ENCODE peak calls at places on chromosomes 3 and 15, in ten cellular contexts. C is activated gamma-delta T cell; F is B cell; Q is T-helper 17 cell; Z is activated T-helper 1 cell treated with anti-CD3 and anti-CD28 coated beads, Interleukin-2, amount 50 U/mL, for 16 hours; V is NCI-H2171 treated with DMSO at 0.1 percent for 48 hours; X is lower lobe of right lung; A is activated CD4-positive, CD25-positive, alpha-beta regulatory T cell; L is GM23248; R is activated CD8-positive, alpha-beta memory T cell treated with anti-CD3 and anti-CD28 coated beads, Interleukin-2, amount 50 U/mL, for 4 hours. U is an unnamed sample.

GRCh38 chr15:60937278-60937677 is 291.8 kb downstream of the RORA start:
- DNase-seq in X (no peak), C (no peak), Z (no peak), F (no peak), V (no peak), A (no peak), R (no peak), Q (no peak), L (no peak), U (no peak)

GRCh38 chr3:123085293-123085949 is 18.6 kb downstream of the PDIA5 start:
- DNase-seq in Q (no peak), V (no peak), R (no peak), Z (no peak), F (no peak), C (no peak), A (no peak), L (no peak), X (no peak), U (peak)

GRCh38 chr3:124467980-124468902 is 262.0 kb upstream of the UMPS start:
- DNase-seq in V (peak), F (no peak), Q (no peak), Z (no peak), X (no peak), L (peak), C (no peak), A (no peak), R (no peak), U (peak)

GRCh38 chr3:51985063-51985462 is 1.7 kb downstream of the ACY1 start:
- DNase-seq in R (no peak), L (no peak), F (no peak), Z (no peak), X (no peak), A (no peak), Q (no peak), C (no peak), V (no peak), U (no peak)

GRCh38 chr15:41777421-41777973 is 3.2 kb downstream of the MAPKBP1 start:
- DNase-seq in Q (no peak), C (no peak), A (no peak), V (no peak), F (no peak), Z (no peak), X (no peak), R (no peak), L (peak), U (no peak)

GRCh38 chr3:171129827-171130226 is 103.3 kb upstream of the SLC2A2 start:
- DNase-seq in V (no peak), F (no peak), A (no peak), Z (no peak), C (no peak), R (no peak), L (peak), X (no peak), Q (no peak), U (no peak)

GRCh38 chr15:52103217-52104207 is 9.1 kb downstream of the BCL2L10 start:
- DNase-seq in Q (no peak), V (no peak), Z (no peak), C (no peak), F (no peak), R (no peak), L (peak), X (no peak), A (no peak), U (no peak)

GRCh38 chr3:122082357-122082756 is 27.2 kb downstream of the CD86 start:
- DNase-seq in F (no peak), A (no peak), X (no peak), Z (no peak), Q (no peak), R (no peak), L (no peak), V (no peak), C (no peak), U (no peak)

GRCh38 chr3:186277268-186277909 is 84.6 kb downstream of the DGKG start:
- DNase-seq in X (no peak), L (peak), C (no peak), R (no peak), Q (no peak), V (peak), A (no peak), F (no peak), Z (no peak), U (no peak)

GRCh38 chr3:47512416-47513124 is 942 bp downstream of the ELP6 start:
- DNase-seq in C (no peak), R (peak), Q (peak), L (peak), V (peak), X (no peak), Z (no peak), A (no peak), F (no peak), U (no peak)

GRCh38 chr3:169260296-169260695 is 403.2 kb downstream of the MECOM start:
- DNase-seq in V (peak), Z (no peak), F (no peak), Q (no peak), A (no peak), R (no peak), X (no peak), C (no peak), L (no peak), U (no peak)

GRCh38 chr3:77041156-77041696 is 1.3 kb downstream of the ROBO2 start:
- DNase-seq in Q (no peak), L (no peak), X (no peak), V (peak), Z (no peak), C (no peak), F (no peak), R (no peak), A (no peak), U (no peak)

GRCh38 chr15:90194655-90195054 is 6.5 kb upstream of the SEMA4B start:
- DNase-seq in A (no peak), L (no peak), C (no peak), X (no peak), F (no peak), Q (no peak), V (no peak), Z (no peak), R (no peak), U (no peak)

GRCh38 chr3:184481924-184482671 is 79.5 kb upstream of the EPHB3 start:
- DNase-seq in L (no peak), R (no peak), X (no peak), Z (no peak), C (no peak), V (peak), F (no peak), Q (no peak), A (no peak), U (no peak)

GRCh38 chr3:142963266-142964149 is at the start of gene PAQR9:
- DNase-seq in A (no peak), R (no peak), Q (no peak), Z (no peak), L (peak), X (no peak), F (no peak), C (peak), V (peak), U (peak)

GRCh38 chr3:105691633-105692032 is 177.2 kb downstream of the CBLB start:
- DNase-seq in F (no peak), R (no peak), C (no peak), V (no peak), L (peak), Q (no peak), X (no peak), A (no peak), Z (no peak), U (no peak)

GRCh38 chr15:60389261-60390077 is 8.3 kb downstream of the ANXA2 start:
- DNase-seq in A (no peak), Z (no peak), R (no peak), L (peak), X (no peak), Q (peak), V (no peak), F (no peak), C (no peak), U (no peak)

GRCh38 chr15:80174017-80174746 is 21.4 kb downstream of the FAH start:
- DNase-seq in Z (no peak), L (peak), A (no peak), F (no peak), C (no peak), R (no peak), X (no peak), Q (no peak), V (no peak), U (no peak)

GRCh38 chr3:64295594-64295993 is 70.3 kb upstream of the PRICKLE2 start:
- DNase-seq in F (no peak), Z (no peak), A (no peak), Q (no peak), X (no peak), C (no peak), V (no peak), L (peak), R (no peak), U (no peak)

GRCh38 chr15:66098019-66098363 is 155.6 kb downstream of the MEGF11 start:
- DNase-seq in Z (no peak), Q (no peak), F (no peak), V (no peak), X (no peak), R (no peak), L (no peak), A (no peak), C (no peak), U (no peak)

GRCh38 chr3:179258820-179259219 is 7.9 kb upstream of the KCNMB3 start:
- DNase-seq in X (no peak), Q (no peak), A (no peak), Z (no peak), V (no peak), L (no peak), R (no peak), C (no peak), F (no peak), U (no peak)

GRCh38 chr3:157921271-157921670 is 184.9 kb downstream of the SHOX2 start:
- DNase-seq in V (peak), X (no peak), C (no peak), Q (no peak), Z (no peak), R (no peak), F (no peak), L (no peak), A (no peak), U (no peak)

GRCh38 chr3:194928183-194928736 is 242.6 kb downstream of the FAM43A start:
- DNase-seq in R (no peak), Q (no peak), X (no peak), Z (no peak), C (no peak), L (peak), F (no peak), V (no peak), A (no peak), U (no peak)

GRCh38 chr3:118781879-118782278 is 252.8 kb downstream of the IGSF11 start:
- DNase-seq in X (no peak), F (no peak), C (no peak), Q (no peak), V (no peak), A (no peak), R (no peak), L (no peak), Z (no peak), U (no peak)

GRCh38 chr3:120567370-120568197 is 28.6 kb upstream of the NDUFB4 start:
- DNase-seq in X (no peak), Q (no peak), V (peak), C (no peak), A (no peak), Z (no peak), F (no peak), L (peak), R (no peak), U (no peak)

GRCh38 chr15:78167227-78167888 is 18.2 kb downstream of the IDH3A start:
- DNase-seq in Q (no peak), F (peak), A (no peak), V (no peak), X (no peak), C (no peak), Z (no peak), L (no peak), R (no peak), U (no peak)

GRCh38 chr3:184008161-184008560 is 9.5 kb downstream of the ABCC5 start:
- DNase-seq in X (no peak), L (no peak), F (no peak), C (no peak), Z (no peak), Q (no peak), V (no peak), A (no peak), R (no peak), U (no peak)

GRCh38 chr3:52321481-52321880 is 5.4 kb downstream of the DNAH1 start:
- DNase-seq in F (no peak), C (no peak), A (no peak), X (no peak), Q (no peak), V (no peak), L (no peak), R (no peak), Z (no peak), U (no peak)

GRCh38 chr15:59549826-59550225 is 61.8 kb upstream of the GCNT3 start:
- DNase-seq in A (no peak), V (no peak), C (no peak), F (no peak), Z (no peak), R (no peak), L (no peak), Q (no peak), X (no peak), U (no peak)

GRCh38 chr15:84598993-84599392 is 1.8 kb upstream of the ZSCAN2 start:
- DNase-seq in R (no peak), X (no peak), F (no peak), V (no peak), Q (no peak), L (peak), A (no peak), C (no peak), Z (no peak), U (peak)

GRCh38 chr15:98715890-98716443 is 67.6 kb downstream of the IGF1R start:
- DNase-seq in V (no peak), X (no peak), L (no peak), R (no peak), F (no peak), Z (no peak), C (no peak), Q (no peak), A (no peak), U (no peak)

GRCh38 chr3:161222662-161223061 is 1.6 kb downstream of the NMD3 start:
- DNase-seq in Z (no peak), F (no peak), C (no peak), X (no peak), Q (no peak), V (no peak), L (peak), A (no peak), R (no peak), U (no peak)

GRCh38 chr3:142445816-142446254 is 2.0 kb downstream of the XRN1 start:
- DNase-seq in L (peak), C (no peak), Z (no peak), F (no peak), Q (no peak), R (no peak), V (no peak), A (no peak), X (no peak), U (no peak)

GRCh38 chr3:49092948-49093852 is 671 bp downstream of the QRICH1 start:
- DNase-seq in L (peak), F (peak), C (peak), A (peak), X (peak), V (peak), Q (peak), Z (peak), R (peak), U (peak)

GRCh38 chr3:139113231-139113749 is 68.6 kb upstream of the PRR23C start:
- DNase-seq in C (no peak), A (no peak), Z (no peak), V (no peak), L (no peak), X (no peak), R (no peak), F (no peak), Q (no peak), U (no peak)

GRCh38 chr3:130093741-130094391 is 12.2 kb downstream of the ALG1L2 start:
- DNase-seq in A (no peak), X (peak), Q (no peak), Z (no peak), C (no peak), L (no peak), V (no peak), F (peak), R (no peak), U (peak)

GRCh38 chr3:141365206-141365605 is 3.1 kb upstream of the ZBTB38 start:
- DNase-seq in A (no peak), Z (no peak), F (no peak), Q (no peak), V (no peak), C (no peak), L (no peak), R (no peak), X (no peak), U (no peak)

U was measured in GDM1.